ENCODE peak calls at places on chromosomes 16 and 17, in seven cellular contexts. I is GM12891, V is K562, R is GM12878, Q is HepG2, P is H1, M is SK-N-SH. N is an unnamed sample.

GRCh38 chr16:67537636-67538591 is 9.3 kb downstream of the RIPOR1 start:
- DNase-seq in I (peak; percentile 74), V (no peak), R (no peak), Q (no peak), P (no peak), M (peak; percentile 85), N (peak; percentile 77)

GRCh38 chr16:4883501-4883900 is 36.2 kb downstream of the UBN1 start:
- DNase-seq in I (no peak), V (no peak), R (no peak), Q (no peak), P (no peak), M (no peak), N (no peak)

GRCh38 chr16:66254106-66254505 is 112.4 kb upstream of the CDH5 start:
- DNase-seq in I (no peak), V (no peak), R (no peak), Q (no peak), P (no peak), M (no peak), N (no peak)

GRCh38 chr16:20203277-20203676 is 124.0 kb downstream of the GP2 start:
- DNase-seq in I (no peak), V (no peak), R (no peak), Q (no peak), P (no peak), M (no peak), N (no peak)

GRCh38 chr16:69339289-69340094 is at the start of the genes COG8 and NIP7:
- DNase-seq in I (peak; percentile 88), V (peak; percentile 91), R (peak; percentile 92), Q (peak; percentile 99), P (peak; percentile 93), M (peak; percentile 96), N (peak; percentile 87)

GRCh38 chr17:13350466-13350865 is 251.3 kb downstream of the HS3ST3A1 start:
- DNase-seq in I (no peak), V (no peak), R (no peak), Q (no peak), P (no peak), M (no peak), N (no peak)

GRCh38 chr17:74243013-74243755 is 29.8 kb downstream of the TTYH2 start:
- DNase-seq in I (no peak), V (no peak), R (no peak), Q (no peak), P (no peak), M (peak; percentile 85), N (no peak)

GRCh38 chr17:4539576-4540223 is 15.5 kb downstream of the MYBBP1A start:
- DNase-seq in I (no peak), V (no peak), R (no peak), Q (no peak), P (no peak), M (no peak), N (no peak)

GRCh38 chr17:37024181-37024637 is 75.5 kb downstream of the AATF start:
- DNase-seq in I (no peak), V (no peak), R (no peak), Q (no peak), P (no peak), M (no peak), N (no peak)

GRCh38 chr16:12750554-12750918 is 53.2 kb downstream of the CPPED1 start:
- DNase-seq in I (no peak), V (no peak), R (no peak), Q (no peak), P (no peak), M (no peak), N (no peak)

GRCh38 chr17:83053779-83054451 is 25.5 kb upstream of the METRNL start:
- DNase-seq in I (no peak), V (no peak), R (no peak), Q (no peak), P (no peak), M (no peak), N (no peak)

GRCh38 chr16:81457326-81458133 is 12.9 kb downstream of the CMIP start:
- DNase-seq in I (no peak), V (peak; percentile 88), R (no peak), Q (peak; percentile 89), P (no peak), M (no peak), N (no peak)

GRCh38 chr17:75124041-75124818 is 7.3 kb downstream of the NT5C start:
- DNase-seq in I (no peak), V (peak; percentile 83), R (no peak), Q (peak; percentile 48), P (no peak), M (no peak), N (no peak)

GRCh38 chr16:53372942-53373871 is 61.1 kb upstream of the RBL2 start:
- DNase-seq in I (peak; percentile 43), V (peak; percentile 28), R (no peak), Q (no peak), P (peak; percentile 38), M (peak; percentile 53), N (no peak)

GRCh38 chr16:77212736-77213541 is 13.7 kb downstream of the SYCE1L start:
- DNase-seq in I (peak; percentile 57), V (peak; percentile 85), R (no peak), Q (no peak), P (no peak), M (peak; percentile 89), N (peak; percentile 61)

GRCh38 chr16:90028985-90029384 is 9.7 kb upstream of the DBNDD1 start:
- DNase-seq in I (no peak), V (no peak), R (no peak), Q (no peak), P (no peak), M (no peak), N (no peak)

GRCh38 chr17:31494259-31495048 is 103.0 kb downstream of the RAB11FIP4 start:
- DNase-seq in I (peak; percentile 46), V (no peak), R (peak; percentile 83), Q (no peak), P (no peak), M (no peak), N (peak; percentile 48)

GRCh38 chr17:21211825-21212479 is 2.0 kb downstream of the TMEM11 start:
- DNase-seq in I (no peak), V (no peak), R (no peak), Q (no peak), P (no peak), M (no peak), N (no peak)

GRCh38 chr16:19446300-19446846 is 28.7 kb downstream of the TMC5 start:
- DNase-seq in I (no peak), V (no peak), R (no peak), Q (no peak), P (no peak), M (no peak), N (no peak)

GRCh38 chr16:12057276-12057675 is 80.7 kb downstream of the SNX29 start:
- DNase-seq in I (no peak), V (no peak), R (no peak), Q (no peak), P (no peak), M (no peak), N (no peak)

GRCh38 chr17:58870747-58871146 is 115.1 kb downstream of the PPM1E start:
- DNase-seq in I (no peak), V (no peak), R (no peak), Q (no peak), P (no peak), M (no peak), N (no peak)

GRCh38 chr17:63698886-63699637 is 863 bp downstream of the LIMD2 start:
- DNase-seq in I (peak; percentile 70), V (no peak), R (peak; percentile 59), Q (peak; percentile 46), P (no peak), M (no peak), N (peak; percentile 68)

GRCh38 chr16:8888951-8889892 is 7.1 kb downstream of the LITAFD start:
- DNase-seq in I (no peak), V (no peak), R (no peak), Q (no peak), P (no peak), M (no peak), N (no peak)

GRCh38 chr16:8887952-8888560 is 5.9 kb downstream of the LITAFD start:
- DNase-seq in I (no peak), V (peak; percentile 23), R (no peak), Q (peak; percentile 33), P (no peak), M (peak; percentile 81), N (no peak)

GRCh38 chr16:8890549-8890921 is 8.4 kb downstream of the LITAFD start:
- DNase-seq in I (no peak), V (no peak), R (no peak), Q (no peak), P (no peak), M (no peak), N (no peak)

GRCh38 chr16:8892101-8892575 is 10.0 kb downstream of the LITAFD start:
- DNase-seq in I (no peak), V (no peak), R (peak; percentile 42), Q (no peak), P (no peak), M (no peak), N (no peak)

GRCh38 chr16:8889893-8890548 is 7.9 kb downstream of the LITAFD start:
- DNase-seq in I (no peak), V (no peak), R (no peak), Q (no peak), P (no peak), M (no peak), N (no peak)
- TF ChIP-seq POLR2AphosphoS5 in I (no peak), V (no peak), R (no peak), Q (no peak), P (peak; percentile 51), M (no peak), N (no peak)

GRCh38 chr17:17416400-17417360 is 60.1 kb upstream of the MED9 start:
- DNase-seq in I (no peak), V (peak; percentile 12), R (no peak), Q (peak; percentile 92), P (no peak), M (no peak), N (no peak)
- TF ChIP-seq TAF1 in I (no peak), V (no peak), R (no peak), Q (no peak), P (no peak), M (no peak), N (no peak)

DNA sequence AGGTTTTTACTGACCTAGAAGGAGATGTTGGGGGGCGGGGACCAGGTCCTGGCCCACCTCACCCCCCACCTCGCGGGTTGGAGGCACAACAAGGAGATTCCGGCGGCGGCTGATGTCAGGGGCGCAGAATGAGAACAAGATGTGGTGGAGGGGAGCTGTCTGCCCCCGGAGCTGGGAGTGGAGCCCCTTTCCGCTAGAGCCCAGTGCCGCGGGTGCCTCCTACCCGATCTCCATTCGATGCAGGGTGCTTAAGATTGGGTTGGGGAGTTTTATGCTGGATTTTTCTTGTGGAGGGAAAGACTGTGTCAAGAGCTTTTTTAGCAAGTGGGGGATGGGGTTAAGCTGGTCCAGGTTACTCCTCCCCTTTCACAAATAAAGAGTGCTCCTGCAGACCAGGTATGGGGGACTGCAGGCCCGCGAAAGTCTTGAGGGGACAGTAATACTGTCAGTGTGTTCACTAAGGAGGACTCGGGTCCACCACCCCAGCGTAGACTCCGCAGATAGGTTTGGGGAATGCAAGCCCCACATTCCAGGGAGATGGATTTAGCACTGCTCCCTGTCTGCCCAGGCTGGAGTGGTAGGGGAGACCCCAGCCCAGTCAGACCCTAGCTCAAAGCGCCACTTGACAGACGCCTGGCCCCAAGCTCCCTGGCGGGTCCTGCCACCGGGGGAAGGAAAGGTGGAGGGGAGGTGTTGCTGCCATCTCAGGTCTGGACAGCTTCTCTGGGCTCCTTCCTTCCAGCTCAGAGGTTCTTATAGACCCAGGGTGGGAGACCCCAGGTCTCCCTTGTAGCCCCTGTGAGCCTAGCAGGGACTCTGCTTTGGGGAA is 2.0 kb downstream of the CACNA1G start:
- DNase-seq in I (no peak), V (no peak), R (no peak), Q (no peak), P (no peak), M (no peak), N (no peak)
- TF ChIP-seq POLR2AphosphoS5 in I (no peak), V (no peak), R (no peak), Q (no peak), P (no peak), M (no peak), N (no peak)

GRCh38 chr16:84404324-84404723 is 36.0 kb downstream of the ATP2C2 start:
- DNase-seq in I (no peak), V (no peak), R (no peak), Q (no peak), P (no peak), M (no peak), N (no peak)
- TF ChIP-seq TAF1 in I (no peak), V (no peak), R (no peak), Q (no peak), P (no peak), M (no peak), N (no peak)